ENCODE peak calls at places on chromosomes 6 and 20, in six cellular contexts. P is brain microvascular endothelial cell; D is mesenteric fat pad; I is mesendoderm; L is CD8-positive, alpha-beta T cell; T is retina. W is an unnamed sample.

GRCh38 chr6:138450445-138450844 is 46.4 kb downstream of the HEBP2 start:
- DNase-seq in T (peak), D (no peak), L (no peak), I (no peak), P (no peak), W (no peak)

GRCh38 chr6:1596088-1596852 is 13.4 kb upstream of the FOXC1 start:
- DNase-seq in I (peak), D (peak), P (no peak), L (peak), T (peak), W (peak)

GRCh38 chr20:24017160-24017761 is 28.7 kb upstream of the GGTLC1 start:
- DNase-seq in D (no peak), P (no peak), L (no peak), T (no peak), I (no peak), W (no peak)

GRCh38 chr20:31837896-31838397 is 7.5 kb downstream of the FOXS1 start:
- DNase-seq in I (peak), P (peak), T (no peak), L (no peak), D (no peak), W (no peak)

GRCh38 chr6:137883400-137883888 is 16.4 kb downstream of the TNFAIP3 start:
- DNase-seq in T (no peak), P (no peak), I (no peak), D (no peak), L (no peak), W (no peak)

GRCh38 chr6:13469688-13470087 is 17.7 kb downstream of the GFOD1 start:
- DNase-seq in D (no peak), L (no peak), T (no peak), I (no peak), P (no peak), W (no peak)

GRCh38 chr20:62477669-62478450 is 2.1 kb upstream of the GATA5 start:
- DNase-seq in P (no peak), I (no peak), T (no peak), D (no peak), L (no peak), W (no peak)

GRCh38 chr20:46406986-46407670 is 713 bp upstream of the ELMO2 start:
- DNase-seq in I (no peak), P (no peak), D (no peak), L (peak), T (no peak), W (no peak)

GRCh38 chr6:14711056-14711703 is 534.7 kb upstream of the JARID2 start:
- DNase-seq in L (no peak), T (no peak), I (peak), D (no peak), P (peak), W (no peak)

GRCh38 chr6:100349366-100349765 is 115.4 kb downstream of the SIM1 start:
- DNase-seq in D (no peak), P (no peak), I (no peak), L (no peak), T (no peak), W (no peak)

GRCh38 chr20:62426678-62427077 is 661 bp downstream of the RBBP8NL start:
- DNase-seq in I (peak), P (no peak), D (no peak), L (no peak), T (no peak), W (no peak)

GRCh38 chr20:57847104-57847503 is 137.3 kb upstream of the PMEPA1 start:
- DNase-seq in T (no peak), I (no peak), D (no peak), L (no peak), P (no peak), W (no peak)

GRCh38 chr6:42960243-42961019 is at the start of gene GNMT:
- DNase-seq in D (no peak), T (peak), L (peak), P (no peak), I (peak), W (peak)

GRCh38 chr6:73050706-73051105 is 174.6 kb downstream of the KHDC1L start:
- DNase-seq in I (no peak), T (no peak), P (no peak), D (no peak), L (no peak), W (no peak)

GRCh38 chr6:134585529-134585873 is 267.6 kb upstream of the SGK1 start:
- DNase-seq in P (peak), D (no peak), T (no peak), L (no peak), I (peak), W (no peak)

GRCh38 chr6:30829639-30830250 is 54.6 kb upstream of the DDR1 start:
- DNase-seq in P (no peak), T (no peak), I (peak), L (no peak), D (no peak), W (no peak)

GRCh38 chr6:131954775-131955107 is 3.6 kb upstream of the CCN2 start:
- DNase-seq in I (peak), D (no peak), L (no peak), P (peak), T (no peak), W (no peak)

GRCh38 chr6:36120979-36121706 is 9.2 kb upstream of the MAPK13 start:
- DNase-seq in D (peak), T (no peak), L (peak), P (no peak), I (peak), W (peak)

GRCh38 chr6:41191569-41191968 is 9.4 kb downstream of the TREML2 start:
- DNase-seq in T (peak), L (no peak), D (no peak), I (peak), P (no peak), W (peak)

GRCh38 chr6:139369068-139369467 is 5.4 kb downstream of the CITED2 start:
- DNase-seq in L (no peak), I (peak), T (peak), P (no peak), D (no peak), W (no peak)

GRCh38 chr6:127891731-127892326 is 9.0 kb downstream of the THEMIS start:
- DNase-seq in I (no peak), L (no peak), T (no peak), D (no peak), P (no peak), W (no peak)

GRCh38 chr6:157542405-157542943 is 161.5 kb downstream of the ZDHHC14 start:
- DNase-seq in L (no peak), T (no peak), P (no peak), D (peak), I (no peak), W (no peak)

GRCh38 chr6:126696921-126697693 is 357.2 kb downstream of the CENPW start:
- DNase-seq in D (no peak), I (peak), P (no peak), T (no peak), L (no peak), W (no peak)

GRCh38 chr6:79369026-79369425 is 134.5 kb upstream of the HMGN3 start:
- DNase-seq in D (no peak), T (no peak), I (no peak), L (no peak), P (no peak), W (no peak)

GRCh38 chr20:56628873-56629463 is at the start of gene TFAP2C:
- DNase-seq in I (peak), D (no peak), L (no peak), T (peak), P (peak), W (no peak)

GRCh38 chr20:1291191-1291741 is 25.2 kb downstream of the SNPH start:
- DNase-seq in L (no peak), D (no peak), P (peak), T (no peak), I (peak), W (no peak)

GRCh38 chr6:147392917-147393625 is 115.4 kb upstream of the SAMD5 start:
- DNase-seq in L (no peak), P (no peak), D (no peak), T (no peak), I (no peak), W (no peak)

GRCh38 chr6:819122-819521 is 126.2 kb upstream of the EXOC2 start:
- DNase-seq in L (no peak), P (no peak), I (no peak), D (no peak), T (no peak), W (no peak)

GRCh38 chr20:36538026-36538764 is 3.1 kb upstream of the MYL9 start:
- DNase-seq in P (peak), L (no peak), I (no peak), T (no peak), D (no peak), W (no peak)

GRCh38 chr6:140437619-140438345 is 1063.3 kb upstream of the CITED2 start:
- DNase-seq in P (no peak), T (no peak), L (no peak), I (no peak), D (no peak), W (no peak)

GRCh38 chr6:40727272-40727671 is 140.1 kb upstream of the LRFN2 start:
- DNase-seq in P (no peak), I (peak), T (no peak), L (no peak), D (peak), W (no peak)

GRCh38 chr20:1657556-1658334 is at the start of gene SIRPG:
- DNase-seq in P (no peak), D (no peak), L (no peak), I (no peak), T (no peak), W (no peak)

GRCh38 chr6:74871757-74872156 is 334.1 kb downstream of the COL12A1 start:
- DNase-seq in L (no peak), T (no peak), D (no peak), I (no peak), P (peak), W (no peak)

GRCh38 chr6:30443657-30444450 is 45.5 kb upstream of the HLA-E start:
- DNase-seq in P (no peak), T (no peak), D (no peak), I (no peak), L (no peak), W (no peak)